ENCODE peak calls at places on chromosomes 3 and 15, in four cellular contexts. One of them, this sample, is unnamed. For H3K9me3, the result is how much of the 10 kb centered on the place peaks cover.

GRCh38 chr3:45083023-45083422 is 56.9 kb downstream of the CLEC3B start:
- DNase-seq in lung: no peak
- DNase-seq in upper lobe of right lung: no peak
- DNase-seq in CD4-positive, alpha-beta memory T cell: no peak
- DNase-seq in this sample: no peak

GRCh38 chr3:100097919-100098896 is 16.1 kb downstream of the FILIP1L start:
- DNase-seq in CD4-positive, alpha-beta memory T cell: no peak
- DNase-seq in upper lobe of right lung: no peak
- DNase-seq in lung: no peak
- DNase-seq in this sample: no peak

GRCh38 chr3:160112996-160113395 is 112.2 kb upstream of the C3orf80 start:
- DNase-seq in upper lobe of right lung: no peak
- DNase-seq in lung: no peak
- DNase-seq in CD4-positive, alpha-beta memory T cell: no peak
- DNase-seq in this sample: no peak

GRCh38 chr15:43544266-43544665 is 26.9 kb downstream of the MAP1A start:
- DNase-seq in upper lobe of right lung: no peak
- DNase-seq in lung: no peak
- DNase-seq in CD4-positive, alpha-beta memory T cell: no peak
- DNase-seq in this sample: no peak

GRCh38 chr3:125121246-125122010 is 65.6 kb upstream of the HEG1 start:
- DNase-seq in CD4-positive, alpha-beta memory T cell: no peak
- DNase-seq in lung: no peak
- DNase-seq in upper lobe of right lung: no peak
- DNase-seq in this sample: no peak

GRCh38 chr3:178325330-178325729 is 210.9 kb upstream of the KCNMB2 start:
- DNase-seq in lung: no peak
- DNase-seq in upper lobe of right lung: no peak
- DNase-seq in CD4-positive, alpha-beta memory T cell: no peak
- DNase-seq in this sample: no peak

GRCh38 chr15:44298878-44299277 is 10.4 kb downstream of the GOLM2 start:
- DNase-seq in lung: no peak
- DNase-seq in upper lobe of right lung: no peak
- DNase-seq in CD4-positive, alpha-beta memory T cell: no peak
- DNase-seq in this sample: no peak

GRCh38 chr3:197001972-197002700 is 27.5 kb downstream of the MELTF start:
- DNase-seq in CD4-positive, alpha-beta memory T cell: no peak
- DNase-seq in upper lobe of right lung: peak
- DNase-seq in lung: no peak
- DNase-seq in this sample: no peak

GRCh38 chr3:114539525-114539924 is 245.7 kb downstream of the TIGIT start:
- DNase-seq in upper lobe of right lung: no peak
- DNase-seq in lung: no peak
- DNase-seq in CD4-positive, alpha-beta memory T cell: no peak
- DNase-seq in this sample: no peak

GRCh38 chr3:170493712-170494182 is 75.1 kb downstream of the CLDN11 start:
- DNase-seq in CD4-positive, alpha-beta memory T cell: no peak
- DNase-seq in lung: no peak
- DNase-seq in upper lobe of right lung: no peak
- DNase-seq in this sample: no peak

GRCh38 chr3:51662456-51662855 is 8.6 kb upstream of the TEX264 start:
- DNase-seq in lung: no peak
- DNase-seq in upper lobe of right lung: no peak
- DNase-seq in CD4-positive, alpha-beta memory T cell: no peak
- DNase-seq in this sample: no peak

GRCh38 chr15:39448409-39448808 is 132.5 kb upstream of the THBS1 start:
- DNase-seq in lung: no peak
- DNase-seq in CD4-positive, alpha-beta memory T cell: no peak
- DNase-seq in upper lobe of right lung: no peak
- DNase-seq in this sample: no peak

DNA sequence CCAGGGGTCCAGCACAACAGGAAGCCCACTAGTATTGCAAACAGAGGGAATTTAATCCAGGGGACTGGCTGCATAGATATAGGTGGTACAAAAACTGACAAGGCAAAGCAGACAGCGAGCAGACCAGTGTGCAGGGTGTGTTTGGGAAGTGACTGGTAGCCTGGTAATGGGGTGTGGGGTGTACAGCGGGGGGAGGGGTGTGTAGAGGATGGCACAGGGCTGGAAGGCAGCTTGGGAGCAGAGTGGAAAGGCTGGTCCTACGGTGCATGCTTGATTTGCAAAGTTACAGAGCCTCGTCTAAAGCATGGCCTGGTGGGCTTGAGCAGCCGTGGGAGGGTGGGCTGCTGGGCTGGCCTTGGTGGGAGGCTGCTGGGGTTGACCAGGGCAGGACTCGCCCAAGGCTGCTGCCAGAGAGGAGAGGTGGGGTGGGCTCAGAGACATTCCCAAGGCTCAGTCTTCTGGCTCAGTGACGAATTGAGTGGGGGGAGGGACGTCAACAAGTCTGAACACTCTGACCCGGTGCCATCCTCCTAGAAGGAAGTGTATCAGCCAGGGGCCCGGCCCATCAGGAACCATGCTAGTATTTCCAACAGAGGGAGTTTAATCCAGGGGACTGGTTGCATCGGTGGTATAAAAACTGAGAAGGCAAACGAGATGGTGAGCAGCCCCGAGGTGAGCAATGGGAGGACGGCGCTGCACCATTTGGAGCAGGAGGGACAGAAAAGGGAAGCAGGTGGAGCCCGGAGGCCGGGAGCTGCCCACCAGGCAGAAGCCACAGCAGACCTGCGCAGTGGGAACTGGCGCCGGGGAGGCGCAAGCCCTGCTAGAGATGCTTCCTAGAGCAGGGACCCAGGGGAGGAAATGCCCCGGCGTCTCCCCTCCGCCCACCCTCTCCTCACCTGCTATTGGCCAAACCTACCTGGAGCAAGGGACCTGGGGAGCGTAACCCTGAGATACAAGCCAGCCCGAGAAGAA is 29.2 kb downstream of the CPN2 start:
- DNase-seq in upper lobe of right lung: no peak
- DNase-seq in CD4-positive, alpha-beta memory T cell: no peak
- DNase-seq in lung: no peak
- DNase-seq in this sample: peak
- H3K9me3 ChIP-seq in upper lobe of right lung: under half
- H3K9me3 ChIP-seq in CD4-positive, alpha-beta memory T cell: under half
- H3K9me3 ChIP-seq in lung: under half
- H3K9me3 ChIP-seq in this sample: under half

DNA sequence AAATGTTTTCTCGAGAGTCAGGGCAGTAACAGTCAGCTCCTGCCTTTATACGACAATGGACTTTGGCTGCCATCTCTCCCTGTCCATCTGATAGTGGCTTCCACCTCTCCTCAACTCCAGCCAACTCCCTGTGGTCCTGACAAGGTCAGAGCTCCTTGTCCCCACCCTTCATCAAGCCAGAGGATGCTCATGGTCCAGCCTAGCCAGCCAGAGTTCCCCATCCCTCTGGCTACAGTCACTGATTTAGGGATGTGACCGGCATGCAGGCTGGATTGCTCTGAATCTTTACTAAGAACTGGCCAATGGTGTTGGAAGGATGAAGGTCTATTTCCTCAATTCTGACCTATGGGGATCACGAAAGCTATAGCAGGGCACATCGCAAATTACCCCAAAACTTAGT is 156.1 kb downstream of the OR4M2 start:
- DNase-seq in lung: no peak
- DNase-seq in upper lobe of right lung: no peak
- DNase-seq in CD4-positive, alpha-beta memory T cell: no peak
- DNase-seq in this sample: no peak
- H3K9me3 ChIP-seq in lung: under half
- H3K9me3 ChIP-seq in upper lobe of right lung: under half
- H3K9me3 ChIP-seq in CD4-positive, alpha-beta memory T cell: under half
- H3K9me3 ChIP-seq in this sample: under half

DNA sequence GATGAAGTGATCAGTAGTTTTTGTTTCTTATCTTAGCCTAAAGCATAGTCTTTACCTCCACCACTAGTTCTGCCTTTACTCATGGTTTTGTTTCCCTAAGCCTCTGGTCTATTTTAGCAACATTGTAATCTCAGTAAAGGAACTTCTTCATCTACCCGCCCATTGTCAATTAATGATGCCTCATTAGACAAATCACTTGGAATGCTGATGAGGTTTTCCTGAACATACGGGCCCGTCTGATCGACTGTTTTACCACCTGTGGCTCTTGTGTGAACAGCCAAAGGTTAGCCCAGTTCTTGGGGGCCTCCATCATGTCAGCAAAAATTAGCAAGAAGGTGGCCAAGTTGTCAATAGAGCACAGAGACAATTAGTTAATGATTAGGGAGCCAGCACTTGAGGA is 470.1 kb upstream of the ARRDC4 start:
- DNase-seq in lung: no peak
- DNase-seq in upper lobe of right lung: no peak
- DNase-seq in CD4-positive, alpha-beta memory T cell: no peak
- DNase-seq in this sample: no peak
- H3K9me3 ChIP-seq in lung: under half
- H3K9me3 ChIP-seq in upper lobe of right lung: under half
- H3K9me3 ChIP-seq in CD4-positive, alpha-beta memory T cell: under half
- H3K9me3 ChIP-seq in this sample: under half

DNA sequence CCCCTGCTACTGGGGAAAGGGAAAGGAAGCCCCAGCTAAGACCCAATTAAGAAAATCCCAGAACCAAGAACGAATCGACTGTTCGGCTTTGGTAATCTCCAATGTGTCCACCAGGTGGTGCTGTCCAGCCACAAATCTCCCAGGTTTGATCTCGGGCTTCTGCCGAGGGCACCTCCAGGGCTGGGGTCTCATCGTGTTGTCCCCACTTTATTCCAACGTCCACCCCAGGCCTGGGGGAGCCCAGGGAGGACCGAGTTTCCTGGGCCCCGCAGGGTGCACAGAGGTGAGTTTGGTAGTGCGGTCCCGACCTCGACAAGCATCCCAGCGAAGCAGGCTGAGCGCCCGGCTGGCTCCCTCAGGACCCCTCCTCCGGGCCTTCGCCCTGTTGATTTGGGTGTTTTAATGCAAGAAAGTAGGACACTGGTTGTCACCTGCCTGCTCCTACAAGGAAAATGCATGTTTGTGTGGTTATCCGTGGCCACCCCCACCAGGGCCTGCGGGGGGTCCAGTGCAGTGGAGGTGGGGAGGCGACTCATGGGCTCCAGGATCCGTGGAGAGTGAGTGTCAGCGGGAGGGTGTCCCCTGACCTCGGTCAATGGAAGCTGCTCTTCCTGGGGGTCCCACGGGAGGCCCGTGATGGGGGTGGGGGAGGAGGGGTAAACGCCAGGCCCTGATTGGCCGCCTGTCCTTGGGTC is 185.0 kb downstream of the GOLGA6L6 start:
- DNase-seq in CD4-positive, alpha-beta memory T cell: peak
- DNase-seq in upper lobe of right lung: peak
- DNase-seq in lung: peak
- DNase-seq in this sample: peak
- H3K9me3 ChIP-seq in CD4-positive, alpha-beta memory T cell: under half
- H3K9me3 ChIP-seq in upper lobe of right lung: under half
- H3K9me3 ChIP-seq in lung: under half
- H3K9me3 ChIP-seq in this sample: under half

DNA sequence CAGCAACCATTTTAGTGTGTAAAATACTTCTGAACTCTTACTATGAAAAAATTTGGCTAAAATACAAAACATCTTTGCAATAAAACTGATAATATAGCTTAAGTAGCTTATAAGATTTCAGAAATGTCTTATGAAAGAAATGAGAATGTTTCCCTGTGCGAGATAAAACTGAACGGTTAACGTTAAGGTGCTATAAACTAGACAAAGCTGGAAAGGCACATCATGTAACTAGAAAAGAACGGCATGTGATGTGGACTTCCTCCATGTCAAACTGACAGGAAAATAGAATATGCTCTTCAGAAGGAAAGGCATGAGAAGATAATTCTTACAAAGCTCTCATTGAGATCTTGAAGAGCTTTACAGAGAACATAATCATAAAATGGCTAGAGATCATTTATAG is 36.5 kb downstream of the NCK1 start:
- DNase-seq in CD4-positive, alpha-beta memory T cell: no peak
- DNase-seq in lung: no peak
- DNase-seq in upper lobe of right lung: no peak
- DNase-seq in this sample: no peak
- H3K9me3 ChIP-seq in CD4-positive, alpha-beta memory T cell: under half
- H3K9me3 ChIP-seq in lung: under half
- H3K9me3 ChIP-seq in upper lobe of right lung: under half
- H3K9me3 ChIP-seq in this sample: under half

DNA sequence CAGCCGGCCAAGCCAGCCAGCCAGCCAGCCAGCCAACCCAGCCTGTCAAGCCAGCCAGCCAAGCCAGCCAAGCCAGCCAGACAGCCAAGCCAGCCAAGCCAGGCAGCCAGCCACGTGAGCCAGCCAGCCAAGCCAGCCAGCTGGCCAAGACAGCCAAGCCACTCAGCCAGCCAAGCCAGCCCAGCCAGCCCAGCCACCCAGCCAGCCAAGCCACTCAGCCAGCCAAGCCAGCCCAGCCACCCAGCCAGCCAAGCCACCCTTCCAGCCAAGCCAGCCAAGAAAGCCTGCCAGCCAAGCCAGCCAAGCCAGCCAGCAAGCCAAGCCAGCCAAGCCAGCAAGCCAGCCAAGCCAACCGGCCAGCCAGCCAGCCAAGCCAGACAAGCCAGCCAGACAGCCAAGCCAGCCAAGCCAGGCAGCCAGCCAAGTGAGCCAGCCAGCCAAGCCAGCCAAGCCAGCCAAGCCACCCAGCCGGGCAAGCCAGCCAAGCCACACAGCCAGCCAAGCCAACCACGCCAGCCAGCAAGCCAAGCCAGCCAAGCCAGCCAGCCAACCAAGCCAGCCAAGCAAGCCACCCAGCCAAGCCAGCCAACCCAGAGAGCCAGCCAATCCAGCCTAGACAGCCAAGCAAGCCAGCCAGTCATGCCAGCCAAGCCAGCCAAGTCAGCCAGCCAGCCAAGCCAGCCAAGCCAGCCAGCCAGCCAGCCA is 199.5 kb downstream of the GOLGA6L6 start:
- DNase-seq in lung: peak
- DNase-seq in CD4-positive, alpha-beta memory T cell: peak
- DNase-seq in upper lobe of right lung: peak
- DNase-seq in this sample: peak
- H3K9me3 ChIP-seq in lung: under half
- H3K9me3 ChIP-seq in CD4-positive, alpha-beta memory T cell: under half
- H3K9me3 ChIP-seq in upper lobe of right lung: under half
- H3K9me3 ChIP-seq in this sample: under half

GRCh38 chr15:20353966-20354883 is 187.4 kb downstream of the GOLGA6L6 start:
- DNase-seq in CD4-positive, alpha-beta memory T cell: no peak
- DNase-seq in upper lobe of right lung: peak
- DNase-seq in lung: no peak
- DNase-seq in this sample: peak

GRCh38 chr15:20348900-20349773 is 192.5 kb downstream of the GOLGA6L6 start:
- DNase-seq in upper lobe of right lung: peak
- DNase-seq in CD4-positive, alpha-beta memory T cell: no peak
- DNase-seq in lung: peak
- DNase-seq in this sample: peak

GRCh38 chr15:20352241-20353200 is 189.1 kb downstream of the GOLGA6L6 start:
- DNase-seq in upper lobe of right lung: peak
- DNase-seq in lung: no peak
- DNase-seq in CD4-positive, alpha-beta memory T cell: no peak
- DNase-seq in this sample: no peak

GRCh38 chr15:20349774-20350498 is 191.7 kb downstream of the GOLGA6L6 start:
- DNase-seq in upper lobe of right lung: peak
- DNase-seq in CD4-positive, alpha-beta memory T cell: no peak
- DNase-seq in lung: no peak
- DNase-seq in this sample: peak

DNA sequence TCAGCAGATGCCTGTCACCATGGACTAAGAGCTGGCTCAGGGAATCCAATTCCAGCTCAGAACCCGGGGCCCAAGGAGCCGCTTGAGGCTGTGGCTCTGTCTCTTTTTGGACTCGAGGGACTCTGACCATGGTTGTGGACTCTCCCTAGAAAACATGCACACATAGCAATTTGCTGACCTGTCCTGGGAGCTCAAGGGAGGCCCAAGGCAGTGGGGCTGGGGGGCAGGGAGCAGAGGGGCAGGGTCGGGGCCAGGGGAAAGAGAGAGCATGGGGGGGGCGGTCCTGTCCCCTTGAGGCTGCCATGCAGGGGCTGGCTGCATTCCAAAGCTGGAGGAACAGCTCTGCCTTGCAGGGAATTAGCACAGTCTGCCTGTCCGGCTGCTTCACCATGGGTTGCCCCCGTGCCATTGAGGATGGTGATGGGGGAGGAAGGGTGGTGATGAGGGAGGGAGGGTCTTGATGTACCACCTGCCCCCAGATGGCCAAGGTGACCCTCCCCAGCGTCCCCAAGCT is 190.1 kb downstream of the GOLGA6L6 start:
- DNase-seq in lung: peak
- DNase-seq in upper lobe of right lung: peak
- DNase-seq in CD4-positive, alpha-beta memory T cell: no peak
- DNase-seq in this sample: peak
- H3K9me3 ChIP-seq in lung: under half
- H3K9me3 ChIP-seq in upper lobe of right lung: under half
- H3K9me3 ChIP-seq in CD4-positive, alpha-beta memory T cell: under half
- H3K9me3 ChIP-seq in this sample: under half

This sample was measured in stomach.